ENCODE peak calls at places on chromosomes 7 and 10, in ten cellular contexts. H, J, E, F, O, P, M, V, K and Z are unnamed samples.

GRCh38 chr10:62779487-62780248 is 24.9 kb upstream of the ADO start:
- DNase-seq in H (no peak), J (peak), E (peak), F (no peak), O (peak), P (no peak), M (no peak), V (no peak), K (no peak), Z (no peak)

GRCh38 chr7:132393789-132394261 is 182.4 kb downstream of the PLXNA4 start:
- DNase-seq in H (no peak), J (no peak), E (no peak), F (no peak), O (no peak), P (peak), M (no peak), V (no peak), K (no peak), Z (no peak)

GRCh38 chr7:96219382-96220130 is 102.3 kb downstream of the SLC25A13 start:
- DNase-seq in H (no peak), J (no peak), E (no peak), F (no peak), O (no peak), P (peak), M (no peak), V (no peak), K (no peak), Z (no peak)

GRCh38 chr10:76309744-76310441 is 878.5 kb downstream of the LRMDA start:
- DNase-seq in H (no peak), J (no peak), E (no peak), F (no peak), O (no peak), P (peak), M (no peak), V (no peak), K (no peak), Z (no peak)

GRCh38 chr7:81583882-81584533 is 185.8 kb downstream of the HGF start:
- DNase-seq in H (no peak), J (no peak), E (no peak), F (no peak), O (peak), P (no peak), M (no peak), V (no peak), K (no peak), Z (no peak)

GRCh38 chr7:4244635-4245034 is 437.5 kb upstream of the FOXK1 start:
- DNase-seq in H (no peak), J (no peak), E (no peak), F (no peak), O (no peak), P (no peak), M (no peak), V (no peak), K (no peak), Z (no peak)

GRCh38 chr7:16421333-16422099 is at the start of gene CRPPA:
- DNase-seq in H (peak), J (no peak), E (no peak), F (peak), O (peak), P (peak), M (peak), V (peak), K (no peak), Z (peak)

GRCh38 chr7:141167376-141167964 is 93.6 kb downstream of the TMEM178B start:
- DNase-seq in H (no peak), J (no peak), E (no peak), F (no peak), O (no peak), P (no peak), M (no peak), V (no peak), K (no peak), Z (no peak)

GRCh38 chr10:77921395-77921794 is 5.2 kb downstream of the DLG5 start:
- DNase-seq in H (no peak), J (no peak), E (no peak), F (no peak), O (no peak), P (no peak), M (no peak), V (no peak), K (no peak), Z (no peak)

GRCh38 chr7:83486957-83487356 is 162.0 kb downstream of the SEMA3E start:
- DNase-seq in H (no peak), J (no peak), E (no peak), F (no peak), O (no peak), P (no peak), M (no peak), V (no peak), K (no peak), Z (no peak)

GRCh38 chr7:91030680-91031079 is 233.6 kb upstream of the FZD1 start:
- DNase-seq in H (no peak), J (no peak), E (no peak), F (no peak), O (no peak), P (no peak), M (no peak), V (no peak), K (no peak), Z (no peak)

DNA sequence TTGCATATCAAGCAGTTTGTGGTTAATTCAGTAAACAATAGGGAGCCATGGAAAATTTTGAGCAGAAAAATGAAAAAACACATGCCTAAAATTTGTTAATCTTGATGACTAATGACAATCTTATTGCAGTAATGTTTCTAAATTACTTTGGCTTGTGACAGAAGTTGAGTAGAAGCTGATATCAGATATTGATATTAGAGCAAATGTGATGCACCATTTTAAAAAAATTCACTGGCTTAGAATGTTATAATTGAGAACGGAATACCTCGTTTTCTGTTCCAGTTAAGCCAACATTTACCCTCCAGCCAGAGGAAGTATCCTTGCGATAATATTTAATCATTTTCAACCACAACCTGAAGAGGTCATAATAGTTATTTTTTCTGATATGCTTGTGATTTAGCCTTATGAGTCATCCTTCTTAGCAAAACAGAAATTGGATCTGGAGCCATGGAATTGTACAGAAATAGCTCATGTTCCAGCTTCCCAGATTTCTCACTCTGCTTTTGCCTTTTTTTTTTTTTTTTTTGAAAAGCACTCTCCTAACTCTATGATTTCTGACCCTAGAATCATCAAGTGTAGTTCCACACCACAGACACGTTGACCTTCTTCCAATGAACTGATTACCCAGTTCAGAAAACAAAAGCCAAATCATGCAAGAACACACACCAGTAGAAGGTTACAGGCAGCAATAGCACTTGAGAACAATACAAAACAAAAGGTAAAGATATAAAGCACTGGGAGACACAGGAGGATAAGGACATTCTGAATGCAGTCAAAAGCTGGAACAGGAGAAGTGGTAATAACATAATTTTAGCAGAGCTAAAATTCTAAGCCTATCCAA is 96.8 kb upstream of the PHYHIPL start:
- DNase-seq in H (no peak), J (no peak), E (peak), F (no peak), O (no peak), P (peak), M (no peak), V (no peak), K (peak), Z (no peak)
- TF ChIP-seq CTCF in H (no peak), J (no peak), E (no peak), F (no peak), O (no peak), P (no peak), M (no peak), V (no peak), K (peak), Z (no peak)

GRCh38 chr10:72333111-72334012 is 21.4 kb downstream of the DNAJB12 start:
- DNase-seq in H (no peak), J (peak), E (no peak), F (no peak), O (no peak), P (no peak), M (no peak), V (no peak), K (no peak), Z (no peak)

GRCh38 chr10:72330059-72330426 is 24.7 kb downstream of the DNAJB12 start:
- DNase-seq in H (no peak), J (no peak), E (no peak), F (no peak), O (no peak), P (no peak), M (no peak), V (no peak), K (no peak), Z (no peak)

GRCh38 chr10:72329290-72330058 is 25.2 kb downstream of the DNAJB12 start:
- DNase-seq in H (no peak), J (peak), E (no peak), F (no peak), O (peak), P (no peak), M (no peak), V (no peak), K (no peak), Z (no peak)

GRCh38 chr10:72332423-72333110 is 22.2 kb downstream of the DNAJB12 start:
- DNase-seq in H (no peak), J (no peak), E (no peak), F (no peak), O (peak), P (no peak), M (no peak), V (peak), K (no peak), Z (no peak)

GRCh38 chr10:72331575-72332422 is 22.9 kb downstream of the DNAJB12 start:
- DNase-seq in H (peak), J (peak), E (peak), F (peak), O (peak), P (peak), M (peak), V (peak), K (no peak), Z (peak)
- TF ChIP-seq CTCF in H (no peak), J (peak), E (peak), F (no peak), O (no peak), P (peak), M (peak), V (peak), K (no peak), Z (peak)

DNA sequence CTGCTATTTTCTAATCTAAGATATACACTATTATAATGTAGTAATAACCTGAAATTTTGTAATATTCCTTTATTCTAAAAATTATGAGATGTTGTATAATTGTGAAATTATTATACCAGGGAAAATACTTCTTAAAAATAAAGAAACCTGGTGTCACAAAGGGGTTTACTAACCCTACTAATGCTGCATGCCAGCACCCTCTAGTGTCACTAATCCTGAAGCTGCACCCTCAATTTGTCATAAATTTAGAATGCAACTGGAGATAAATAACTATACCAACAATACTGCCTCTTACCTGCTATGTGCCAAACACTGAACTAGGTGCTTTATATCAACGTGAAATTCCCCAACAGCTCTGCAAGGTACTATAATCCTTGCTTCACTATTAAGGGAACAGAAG is 30.8 kb downstream of the TM9SF3 start:
- DNase-seq in H (no peak), J (peak), E (no peak), F (no peak), O (peak), P (peak), M (no peak), V (no peak), K (no peak), Z (no peak)
- TF ChIP-seq CTCF in H (no peak), J (peak), E (peak), F (no peak), O (peak), P (peak), M (peak), V (peak), K (peak), Z (peak)

DNA sequence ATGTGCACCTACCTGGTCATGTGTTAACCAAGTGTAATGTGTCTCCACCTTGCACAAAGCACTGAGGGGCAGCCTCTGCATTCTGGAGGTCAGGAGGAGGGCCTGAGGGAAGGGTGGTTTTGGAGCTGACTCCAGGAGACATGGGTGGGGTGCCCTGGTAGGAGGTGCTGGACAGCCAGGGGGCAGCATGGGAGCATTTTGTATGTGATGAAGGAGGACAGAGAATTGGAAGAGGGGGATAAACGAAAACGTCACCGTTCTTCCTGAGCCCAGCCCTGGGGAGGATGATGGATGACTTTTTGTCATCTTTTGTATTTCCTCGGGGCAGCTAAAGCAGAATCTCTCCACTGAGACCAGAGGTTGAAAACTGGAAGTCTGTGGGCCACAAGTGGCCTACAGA is 242.3 kb downstream of the VTI1A start:
- DNase-seq in H (peak), J (no peak), E (no peak), F (peak), O (no peak), P (no peak), M (no peak), V (no peak), K (peak), Z (peak)
- TF ChIP-seq CTCF in H (peak), J (peak), E (peak), F (peak), O (peak), P (peak), M (peak), V (peak), K (peak), Z (peak)

DNA sequence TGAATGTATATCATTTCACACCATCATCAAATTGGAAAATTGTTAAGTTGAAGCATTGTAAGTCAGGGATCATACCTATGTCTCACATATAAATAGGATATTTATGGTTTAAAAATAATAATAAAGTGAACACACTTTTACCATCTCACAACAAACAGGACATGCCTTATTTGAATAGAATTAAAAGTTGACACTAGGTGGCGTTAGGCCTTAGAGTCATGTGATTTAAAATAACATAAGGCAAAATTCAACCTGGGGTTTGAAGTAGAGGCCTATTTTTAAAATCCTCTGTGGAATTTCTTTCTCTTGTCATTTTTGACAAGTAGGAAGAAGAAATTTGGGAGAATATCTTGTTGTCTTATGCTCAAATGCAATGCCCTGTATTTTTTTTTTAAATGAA is 184.7 kb upstream of the PCDH15 start:
- DNase-seq in H (no peak), J (no peak), E (no peak), F (no peak), O (peak), P (peak), M (no peak), V (no peak), K (no peak), Z (no peak)
- TF ChIP-seq CTCF in H (peak), J (peak), E (no peak), F (no peak), O (peak), P (peak), M (peak), V (peak), K (peak), Z (peak)

GRCh38 chr10:9603972-9604371 is 1413.7 kb upstream of the CELF2 start:
- DNase-seq in H (no peak), J (no peak), E (no peak), F (no peak), O (no peak), P (no peak), M (no peak), V (no peak), K (no peak), Z (no peak)

GRCh38 chr10:9605231-9605630 is 1412.4 kb upstream of the CELF2 start:
- DNase-seq in H (no peak), J (no peak), E (no peak), F (no peak), O (no peak), P (peak), M (no peak), V (no peak), K (no peak), Z (no peak)

GRCh38 chr10:9613338-9613737 is 1404.3 kb upstream of the CELF2 start:
- DNase-seq in H (no peak), J (no peak), E (no peak), F (no peak), O (no peak), P (no peak), M (no peak), V (no peak), K (no peak), Z (no peak)

GRCh38 chr10:9602930-9603459 is 1414.7 kb upstream of the CELF2 start:
- DNase-seq in H (no peak), J (no peak), E (no peak), F (no peak), O (no peak), P (no peak), M (no peak), V (no peak), K (no peak), Z (no peak)

DNA sequence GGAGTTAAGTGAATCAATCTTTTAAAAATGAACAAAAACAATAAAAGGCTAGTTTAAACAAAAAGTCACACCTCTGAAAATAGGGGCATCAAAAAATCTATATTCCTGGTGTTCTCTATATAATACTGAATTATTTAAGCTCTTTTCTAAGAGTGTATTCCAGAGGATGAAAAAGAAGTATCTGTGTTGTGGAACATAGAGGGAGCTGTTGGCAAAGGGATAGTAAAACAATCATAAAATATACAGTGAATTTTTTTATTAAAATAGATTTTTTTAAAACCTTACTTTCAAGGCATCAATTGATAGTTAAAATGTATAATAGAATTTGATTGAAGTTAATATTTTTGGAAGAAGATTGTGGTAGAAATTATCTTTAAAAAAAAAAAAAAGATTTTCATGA is 1409.1 kb upstream of the CELF2 start:
- DNase-seq in H (no peak), J (no peak), E (no peak), F (no peak), O (no peak), P (peak), M (no peak), V (no peak), K (no peak), Z (no peak)
- TF ChIP-seq CTCF in H (no peak), J (peak), E (peak), F (no peak), O (no peak), P (peak), M (peak), V (no peak), K (no peak), Z (peak)

DNA sequence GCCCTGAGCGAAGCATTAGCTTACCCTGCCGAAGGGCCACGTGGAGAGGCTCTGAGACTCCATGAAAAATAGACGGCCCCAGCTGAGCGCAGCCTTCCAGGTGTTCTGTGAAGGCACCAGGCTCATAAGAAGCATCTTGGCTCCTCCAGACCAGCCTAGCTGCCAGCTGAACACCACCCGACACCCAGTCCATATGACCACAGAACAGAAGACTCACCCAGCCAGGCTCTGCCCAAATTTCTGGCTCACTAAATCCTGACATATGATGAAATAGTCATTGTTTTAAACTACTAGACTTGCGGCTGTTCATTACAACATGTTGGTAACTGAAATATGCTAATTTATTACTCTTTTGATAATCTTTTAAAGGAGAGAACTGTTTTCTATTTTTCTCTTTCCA is 99.5 kb upstream of the ABI1 start:
- DNase-seq in H (no peak), J (no peak), E (no peak), F (no peak), O (no peak), P (no peak), M (no peak), V (no peak), K (no peak), Z (no peak)
- TF ChIP-seq CTCF in H (no peak), J (no peak), E (no peak), F (no peak), O (no peak), P (no peak), M (no peak), V (no peak), K (no peak), Z (no peak)